ENCODE peak calls at places on chromosomes 12 and 14, in six cellular contexts. H is ovary; X is effector memory CD4-positive, alpha-beta T cell; Z is CD8-positive, alpha-beta T cell; N is CD4-positive, CD25-positive, alpha-beta regulatory T cell; C is prostate gland. U is an unnamed sample.

GRCh38 chr12:1592444-1593231 is 1.7 kb downstream of the FBXL14 start:
- DNase-seq in Z (peak; percentile 72), X (peak; percentile 40), C (no peak), H (no peak), N (peak; percentile 67), U (peak; percentile 20)

GRCh38 chr12:64105026-64105425 is 117.1 kb downstream of the KICS2 start:
- DNase-seq in N (no peak), H (no peak), X (no peak), Z (no peak), C (peak; percentile 25), U (no peak)

GRCh38 chr14:100025111-100025510 is 40.1 kb upstream of the EVL start:
- DNase-seq in H (no peak), C (peak; percentile 34), X (no peak), N (no peak), Z (no peak), U (no peak)

GRCh38 chr14:22748691-22749090 is 17.8 kb upstream of the OXA1L start:
- DNase-seq in Z (no peak), N (no peak), C (no peak), H (no peak), X (no peak), U (no peak)

GRCh38 chr12:121626853-121627623 is 708 bp downstream of the ORAI1 start:
- DNase-seq in H (peak; percentile 61), N (peak; percentile 75), X (peak; percentile 83), C (peak; percentile 47), Z (peak; percentile 82), U (peak; percentile 64)

GRCh38 chr14:92039073-92039719 is 663 bp downstream of the TRIP11 start:
- DNase-seq in H (no peak), Z (no peak), C (no peak), N (peak; percentile 26), X (no peak), U (no peak)

GRCh38 chr12:17579148-17580026 is 510.6 kb downstream of the RERGL start:
- DNase-seq in C (no peak), N (no peak), H (no peak), Z (no peak), X (no peak), U (no peak)

GRCh38 chr12:43805149-43805856 is 814 bp downstream of the TWF1 start:
- DNase-seq in C (peak; percentile 8), N (peak; percentile 29), X (no peak), Z (no peak), H (no peak), U (no peak)

DNA sequence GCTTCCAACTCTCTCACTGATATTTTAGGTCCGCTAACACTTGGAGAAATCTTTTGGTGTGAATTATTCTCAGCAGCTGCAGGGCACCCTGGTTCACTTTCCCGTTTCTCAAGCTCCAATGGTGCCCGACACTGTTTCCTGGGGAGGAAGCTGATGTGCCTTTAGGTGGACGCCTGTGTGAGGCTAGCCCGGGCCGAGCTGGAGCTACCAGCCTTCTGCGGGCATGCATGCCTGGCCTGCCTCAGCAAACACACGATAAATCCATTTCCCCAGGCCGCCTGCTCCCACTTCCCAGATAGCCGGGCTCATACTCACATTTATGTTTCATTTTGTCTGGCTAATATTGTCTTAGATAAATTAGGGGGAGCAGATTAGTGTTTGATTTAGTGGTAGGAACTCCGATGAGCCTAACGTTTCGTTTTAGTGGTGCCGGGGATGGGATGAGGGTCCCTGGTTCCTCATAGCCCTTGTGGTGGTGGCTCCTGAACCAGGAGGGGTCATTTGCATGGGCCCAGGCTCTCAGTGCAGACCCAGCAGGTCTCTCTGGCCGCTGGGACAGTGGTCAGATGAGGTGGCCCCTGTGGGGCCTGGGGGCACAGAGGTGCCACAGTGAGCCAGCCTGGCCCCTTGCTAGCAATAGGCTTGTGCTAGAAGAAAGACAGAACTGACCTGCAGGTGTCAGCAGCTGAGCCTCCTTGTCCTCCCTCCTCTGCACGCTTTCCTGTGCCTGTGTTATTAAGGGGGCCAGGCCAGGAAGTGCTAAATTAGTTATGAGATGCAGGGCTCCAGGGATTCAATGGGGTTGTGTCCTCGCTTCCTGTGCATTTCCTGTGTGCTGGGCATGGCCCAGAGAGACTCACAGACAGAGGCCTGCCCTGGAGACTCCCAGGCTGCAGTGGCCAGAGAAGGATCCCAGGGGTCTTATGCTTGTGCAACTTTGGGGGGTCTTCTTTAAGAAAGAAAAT is 88.3 kb downstream of the KIF26A start:
- DNase-seq in Z (no peak), H (peak; percentile 4), C (no peak), N (no peak), X (no peak), U (no peak)
- H3K9me3 ChIP-seq in Z (no peaks in the 10 kb centered on the region), H (no peaks in the 10 kb centered on the region), C (no peaks in the 10 kb centered on the region), N (no peaks in the 10 kb centered on the region), X (no peaks in the 10 kb centered on the region), U (no peaks in the 10 kb centered on the region)

GRCh38 chr12:117453961-117454360 is 92.5 kb upstream of the NOS1 start:
- DNase-seq in X (no peak), N (no peak), Z (no peak), H (no peak), C (no peak), U (no peak)
- H3K9me3 ChIP-seq in X (no peaks in the 10 kb centered on the region), N (no peaks in the 10 kb centered on the region), Z (no peaks in the 10 kb centered on the region), H (no peaks in the 10 kb centered on the region), C (no peaks in the 10 kb centered on the region), U (no peaks in the 10 kb centered on the region)

GRCh38 chr12:133124674-133125073 is 5.4 kb downstream of the ZNF891 start:
- DNase-seq in N (no peak), X (no peak), H (no peak), Z (no peak), C (no peak), U (no peak)
- H3K9me3 ChIP-seq in N (peaks cover 98% of the 10 kb centered on the region), X (peaks cover 77% of the 10 kb centered on the region), H (peaks cover 27% of the 10 kb centered on the region), Z (peaks cover 60% of the 10 kb centered on the region), C (peaks cover 15% of the 10 kb centered on the region), U (peaks cover 57% of the 10 kb centered on the region)

GRCh38 chr12:34605955-34606748 is 583.9 kb downstream of the ALG10 start:
- DNase-seq in Z (no peak), N (no peak), C (no peak), X (no peak), H (no peak), U (no peak)

GRCh38 chr12:34604631-34605509 is 582.6 kb downstream of the ALG10 start:
- DNase-seq in H (no peak), C (no peak), X (no peak), N (no peak), Z (no peak), U (no peak)

GRCh38 chr12:34605510-34605887 is 583.2 kb downstream of the ALG10 start:
- DNase-seq in N (no peak), Z (no peak), H (no peak), X (no peak), C (no peak), U (peak; percentile 3)

GRCh38 chr12:34607520-34608195 is 585.4 kb downstream of the ALG10 start:
- DNase-seq in X (no peak), N (no peak), H (no peak), Z (no peak), C (no peak), U (no peak)

DNA sequence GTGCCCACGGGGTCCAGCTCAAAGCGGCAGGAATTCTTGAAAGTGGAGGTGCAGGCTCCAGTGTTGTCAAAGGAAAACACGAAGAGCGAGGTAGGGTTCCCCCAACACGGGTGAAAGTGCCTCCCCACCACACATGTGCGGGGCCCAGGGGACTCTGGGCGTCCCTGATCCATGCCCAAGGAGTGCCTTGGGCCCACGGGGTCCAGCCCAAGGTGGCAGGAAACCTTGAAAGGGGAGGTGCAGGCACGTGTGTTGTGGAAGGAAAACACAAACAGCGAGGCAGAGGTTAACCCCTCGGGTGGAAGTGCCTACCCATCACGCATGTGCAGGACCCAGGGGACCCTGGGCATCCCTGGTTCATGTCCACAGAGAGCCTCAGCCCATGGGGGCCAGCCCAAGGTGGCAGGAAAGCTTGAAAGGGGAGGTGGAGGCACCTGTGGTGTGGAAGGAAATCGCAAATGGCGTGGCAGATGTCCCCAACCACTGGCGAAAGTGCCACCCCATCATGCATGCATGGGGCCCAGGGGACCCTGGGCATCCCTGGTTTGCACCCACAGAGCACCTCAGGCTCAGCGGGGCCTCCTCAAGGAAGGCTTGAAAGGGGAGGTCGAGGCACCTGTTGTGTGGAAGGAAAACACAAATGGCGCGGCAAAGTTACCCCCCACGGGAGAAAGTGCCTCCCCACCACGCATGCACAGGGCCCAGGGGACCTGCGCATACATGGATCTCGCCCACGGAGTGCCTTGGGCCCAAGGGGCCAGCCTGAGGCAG is 584.6 kb downstream of the ALG10 start:
- DNase-seq in H (no peak), X (no peak), Z (no peak), N (no peak), C (no peak), U (no peak)
- H3K9me3 ChIP-seq in H (no peaks in the 10 kb centered on the region), X (peaks cover 6% of the 10 kb centered on the region), Z (no peaks in the 10 kb centered on the region), N (peaks cover 60% of the 10 kb centered on the region), C (no peaks in the 10 kb centered on the region), U (no peaks in the 10 kb centered on the region)

DNA sequence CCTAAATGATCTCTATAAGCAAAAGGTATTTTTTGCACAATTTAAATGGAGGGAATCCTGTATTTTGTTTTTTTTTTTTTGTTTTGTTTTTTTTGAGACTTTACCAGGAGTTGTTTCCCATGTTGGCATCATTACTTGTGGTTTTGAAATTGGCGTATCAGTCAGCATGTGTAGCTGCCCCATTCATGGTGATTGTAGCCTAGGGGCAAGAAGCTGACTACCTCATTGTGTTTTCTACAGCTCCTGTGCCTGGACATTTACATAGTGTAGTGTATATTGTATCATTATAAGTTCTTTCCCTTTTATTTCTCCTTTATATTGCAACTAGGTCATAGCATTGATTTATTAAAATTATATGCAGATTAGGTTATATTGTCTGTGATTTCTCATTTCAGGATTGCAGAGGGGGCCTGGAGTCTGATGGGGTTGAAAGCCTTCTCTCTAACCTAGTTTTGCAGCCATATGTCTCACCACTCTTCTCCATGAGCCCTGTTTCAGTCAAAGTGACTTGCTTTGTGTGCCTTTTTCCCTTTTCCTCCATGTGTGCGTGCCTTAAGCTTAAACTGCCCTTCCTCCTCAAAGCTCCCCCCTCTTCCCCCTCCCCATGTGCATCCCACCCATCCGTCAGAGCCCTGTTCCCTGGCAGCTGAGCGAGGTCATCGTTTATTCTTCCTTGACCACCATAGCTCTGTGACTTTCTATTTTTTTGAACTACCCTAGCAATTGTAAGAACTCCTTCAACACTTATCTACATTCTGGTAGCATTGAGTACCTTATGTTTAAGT is 24.7 kb downstream of the SAMD4A start:
- DNase-seq in H (no peak), N (no peak), Z (no peak), C (no peak), X (no peak), U (no peak)
- H3K9me3 ChIP-seq in H (no peaks in the 10 kb centered on the region), N (no peaks in the 10 kb centered on the region), Z (no peaks in the 10 kb centered on the region), C (no peaks in the 10 kb centered on the region), X (no peaks in the 10 kb centered on the region), U (no peaks in the 10 kb centered on the region)

DNA sequence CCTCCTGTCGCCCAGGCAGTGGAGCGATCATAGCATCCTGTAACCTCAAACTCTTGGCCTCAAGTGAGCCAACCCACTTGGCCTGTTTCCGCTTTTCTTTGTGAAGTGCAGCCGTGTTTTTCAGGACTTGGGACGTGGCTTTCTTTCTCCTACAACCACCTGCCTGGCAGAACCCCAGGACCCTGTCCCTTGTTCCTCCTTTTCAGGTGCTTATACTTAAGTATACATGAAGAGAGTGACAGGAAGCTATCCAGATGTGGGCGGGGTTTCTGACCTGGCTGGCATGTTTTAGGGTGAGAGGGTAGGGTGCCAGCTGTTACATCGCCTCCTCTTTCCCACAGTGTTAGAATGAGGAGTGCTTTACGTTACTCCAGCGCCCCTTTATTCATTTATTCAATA is 684 bp downstream of the ZNF140 start:
- DNase-seq in X (no peak), H (peak; percentile 60), C (no peak), Z (no peak), N (no peak), U (no peak)
- H3K9me3 ChIP-seq in X (peaks cover 17% of the 10 kb centered on the region), H (peaks cover 5% of the 10 kb centered on the region), C (peaks cover 4% of the 10 kb centered on the region), Z (peaks cover 50% of the 10 kb centered on the region), N (peaks cover 82% of the 10 kb centered on the region), U (peaks cover 35% of the 10 kb centered on the region)

U was measured in T-helper 17 cell.